ENCODE peak calls at places on chromosomes 6 and 20, in five cellular contexts. U is neuronal stem cell, I is H9, X is mesenchymal stem cell, T is H1. H is an unnamed sample.

GRCh38 chr20:25018841-25019240 is 26.3 kb upstream of the APMAP start:
- DNase-seq in I (no peak), T (no peak), U (no peak), X (no peak), H (no peak)

GRCh38 chr6:55819811-55820210 is 55.6 kb downstream of the BMP5 start:
- DNase-seq in X (no peak), T (no peak), I (no peak), U (no peak), H (no peak)

GRCh38 chr6:41027799-41028617 is 11.0 kb downstream of the UNC5CL start:
- DNase-seq in I (peak; percentile 86), U (peak; percentile 82), X (peak; percentile 73), T (peak; percentile 97), H (peak; percentile 65)

GRCh38 chr20:26163890-26164289 is 467.2 kb upstream of the ZNF337 start:
- DNase-seq in U (no peak), I (no peak), X (peak; percentile 72), T (no peak), H (peak; percentile 63)

GRCh38 chr20:31418307-31418706 is 12.3 kb upstream of the DEFB121 start:
- DNase-seq in I (no peak), U (no peak), X (no peak), T (no peak), H (no peak)

GRCh38 chr6:73388800-73389512 is 5.7 kb upstream of the DDX43 start:
- DNase-seq in X (peak; percentile 66), T (peak; percentile 82), I (peak; percentile 86), U (peak; percentile 46), H (peak; percentile 99)

GRCh38 chr6:157607317-157608109 is 215.5 kb upstream of the SNX9 start:
- DNase-seq in U (no peak), T (no peak), X (no peak), I (peak; percentile 71), H (no peak)

GRCh38 chr6:113495521-113495920 is 361.6 kb upstream of the MARCKS start:
- DNase-seq in U (no peak), T (no peak), X (peak; percentile 67), I (no peak), H (peak; percentile 88)

GRCh38 chr6:51678905-51679620 is 408.4 kb downstream of the PKHD1 start:
- DNase-seq in X (no peak), U (no peak), T (no peak), I (no peak), H (no peak)

GRCh38 chr6:157527471-157527907 is 146.5 kb downstream of the ZDHHC14 start:
- DNase-seq in U (no peak), X (peak; percentile 54), T (no peak), I (no peak), H (no peak)

GRCh38 chr6:146408583-146408982 is 135.1 kb upstream of the RAB32 start:
- DNase-seq in U (no peak), X (no peak), T (no peak), I (no peak), H (no peak)

GRCh38 chr6:81169166-81169565 is 583.3 kb downstream of the TENT5A start:
- DNase-seq in U (peak; percentile 1), I (no peak), X (peak; percentile 60), T (no peak), H (no peak)

GRCh38 chr6:24549674-24550418 is 55.1 kb downstream of the ALDH5A1 start:
- DNase-seq in U (no peak), I (no peak), T (no peak), X (no peak), H (no peak)

GRCh38 chr6:81480139-81480538 is 272.3 kb downstream of the TENT5A start:
- DNase-seq in U (no peak), I (no peak), T (no peak), X (no peak), H (peak; percentile 90)

GRCh38 chr20:45087115-45087785 is 13.7 kb downstream of the KCNS1 start:
- DNase-seq in U (no peak), X (no peak), I (no peak), T (no peak), H (no peak)

GRCh38 chr20:45085867-45086266 is 15.1 kb downstream of the KCNS1 start:
- DNase-seq in X (no peak), U (no peak), I (no peak), T (no peak), H (no peak)

GRCh38 chr20:45085289-45085688 is 15.6 kb downstream of the KCNS1 start:
- DNase-seq in I (no peak), X (no peak), T (no peak), U (no peak), H (peak; percentile 61)

GRCh38 chr20:45088247-45088646 is 12.7 kb downstream of the KCNS1 start:
- DNase-seq in X (no peak), T (no peak), I (no peak), U (no peak), H (peak; percentile 97)

GRCh38 chr20:45087814-45088213 is 13.1 kb downstream of the KCNS1 start:
- DNase-seq in U (no peak), X (no peak), T (no peak), I (no peak), H (no peak)
- H3K23ac ChIP-seq in U (no peak overlapping the region), X (no peak overlapping the region), T (no peak overlapping the region), I (no peak overlapping the region), H (no peak overlapping the region)

DNA sequence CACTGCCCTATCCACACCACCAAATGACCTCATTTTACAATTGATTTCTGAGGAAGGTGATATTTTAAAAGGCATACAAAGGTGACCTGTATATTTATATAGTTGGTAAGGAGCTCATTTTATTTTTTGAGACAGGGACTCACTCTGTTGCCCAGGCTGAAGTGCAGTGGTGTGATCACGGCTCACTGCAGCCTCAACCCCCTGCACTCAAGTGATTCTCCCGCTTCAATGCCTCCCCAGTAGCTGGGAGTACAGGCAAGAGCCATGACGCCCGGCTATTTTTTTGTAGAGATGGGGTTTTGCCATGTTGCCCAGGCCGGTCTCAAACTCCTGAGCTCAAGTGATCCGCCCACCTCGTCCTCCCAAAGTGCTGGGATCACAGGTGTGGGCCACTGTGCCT is 13.0 kb downstream of the NCOA5 start:
- DNase-seq in X (no peak), U (no peak), I (no peak), T (no peak), H (no peak)
- H3K9ac ChIP-seq in X (no peak overlapping the region), U (no peak overlapping the region), I (no peak overlapping the region), T (no peak overlapping the region), H (no peak overlapping the region)

DNA sequence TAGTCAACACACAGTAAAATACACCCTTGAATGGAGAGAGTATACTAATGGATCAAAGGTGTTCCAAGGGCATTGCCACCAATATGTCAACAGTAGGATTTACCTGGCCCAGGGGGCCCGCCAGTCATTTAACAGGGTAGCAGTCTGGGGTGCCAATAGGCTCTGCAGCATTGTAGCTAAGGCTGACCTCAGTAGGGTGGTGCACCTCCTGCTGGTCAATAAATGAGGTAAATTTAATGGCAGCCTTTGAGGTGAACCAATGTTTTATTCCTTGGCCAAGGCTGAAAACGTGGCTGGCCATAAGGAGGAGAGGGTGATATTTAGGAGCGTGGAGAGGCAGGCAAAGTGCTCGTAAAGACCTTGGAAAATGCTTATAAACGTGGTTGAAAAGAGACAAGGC is 147.2 kb downstream of the RPS12 start:
- DNase-seq in I (peak; percentile 39), U (no peak), T (no peak), X (no peak), H (peak; percentile 7)
- H2BK12ac ChIP-seq in I (no peak overlapping the region), U (no peak overlapping the region), T (no peak overlapping the region), X (peak overlapping the region; percentile 47), H (no peak overlapping the region)

DNA sequence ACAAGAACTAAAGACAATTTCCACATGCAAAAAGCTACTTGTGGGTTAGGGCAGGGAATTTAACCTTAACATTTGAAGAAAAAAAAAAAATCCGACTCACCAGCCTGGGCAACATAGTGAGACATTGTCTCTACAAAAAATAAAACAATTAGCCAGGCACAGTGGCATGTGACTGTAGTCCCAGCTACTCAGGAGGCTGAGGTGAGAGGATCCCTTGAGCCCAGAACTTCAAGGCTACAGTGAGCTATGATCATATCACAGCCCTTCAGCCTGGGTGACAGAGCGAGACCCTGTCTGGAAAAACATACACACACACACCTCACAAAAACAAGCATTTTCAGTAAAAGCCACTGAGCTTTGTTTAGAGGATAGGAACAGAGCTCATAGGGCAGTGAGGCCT is 56.2 kb downstream of the ARHGAP18 start:
- DNase-seq in X (no peak), T (no peak), I (no peak), U (no peak), H (no peak)
- H3K23ac ChIP-seq in X (no peak overlapping the region), T (no peak overlapping the region), I (no peak overlapping the region), U (no peak overlapping the region), H (no peak overlapping the region)

DNA sequence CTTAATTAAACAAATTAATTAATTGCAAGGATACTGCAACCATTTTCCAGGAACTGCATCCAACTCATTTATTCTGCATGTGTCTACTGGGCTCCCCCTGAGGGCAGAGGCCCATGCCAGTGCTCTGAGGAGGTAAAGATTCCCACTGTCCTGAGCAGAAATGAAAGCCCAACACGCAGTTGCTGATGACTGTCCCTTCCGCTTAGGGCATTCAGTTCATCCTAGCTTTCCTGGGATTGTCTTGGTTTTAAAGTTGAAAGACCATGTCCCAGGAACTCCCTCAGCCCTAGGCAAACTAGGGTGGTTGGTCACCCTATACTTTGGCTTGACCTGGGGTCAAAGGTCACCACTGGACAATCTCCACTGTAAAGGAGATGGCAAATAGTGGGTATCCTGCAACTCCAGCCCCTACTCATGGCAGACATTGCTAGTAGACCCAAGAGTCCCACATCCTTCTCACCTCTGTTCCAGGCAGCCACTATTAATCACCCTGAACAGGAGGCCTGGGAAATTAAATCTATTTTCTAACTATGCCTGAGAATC is 109.6 kb downstream of the TRERF1 start:
- DNase-seq in T (no peak), U (no peak), I (no peak), X (no peak), H (no peak)
- H3K9ac ChIP-seq in T (no peak overlapping the region), U (no peak overlapping the region), I (no peak overlapping the region), X (no peak overlapping the region), H (no peak overlapping the region)

GRCh38 chr6:34437644-34437970 is 11.7 kb upstream of the RPS10 start:
- DNase-seq in T (no peak), X (no peak), U (no peak), I (no peak), H (peak; percentile 87)
- H2BK12ac ChIP-seq in T (no peak overlapping the region), X (no peak overlapping the region), U (no peak overlapping the region), I (no peak overlapping the region), H (no peak overlapping the region)

H was measured in trophoblast cell.